ENCODE peak calls at places on chromosomes 7 and 10, in five cellular contexts. R, V, B, W and H are unnamed samples.
A peak's percentile ranks its signal among the peaks of the same experiment; 100 is the strongest.

GRCh38 chr7:105636982-105637381 is 55.7 kb upstream of the EFCAB10 start:
- DNase-seq in V (no peak), W (no peak), R (no peak), B (no peak), H (no peak)

GRCh38 chr10:44752451-44753441 is 158.4 kb upstream of the TMEM72 start:
- DNase-seq in R (peak; percentile 93), B (peak; percentile 90), V (no peak), W (no peak), H (no peak)

GRCh38 chr7:99112097-99112496 is 31.8 kb downstream of the SMURF1 start:
- DNase-seq in R (peak; percentile 27), W (no peak), B (peak; percentile 34), V (no peak), H (no peak)

GRCh38 chr10:88800152-88801125 is 2.1 kb upstream of the LIPM start:
- DNase-seq in R (peak; percentile 72), W (no peak), B (peak; percentile 8), V (no peak), H (no peak)

GRCh38 chr10:4867520-4868356 is 41.7 kb downstream of the AKR1E2 start:
- DNase-seq in R (peak; percentile 58), W (no peak), B (no peak), V (no peak), H (no peak)

GRCh38 chr7:3559178-3559765 is 258.2 kb downstream of the SDK1 start:
- DNase-seq in W (no peak), B (peak; percentile 88), V (no peak), R (peak; percentile 53), H (no peak)

GRCh38 chr10:96614515-96614914 is 27.7 kb upstream of the TM9SF3 start:
- DNase-seq in W (no peak), B (peak; percentile 95), R (peak; percentile 91), V (no peak), H (no peak)

GRCh38 chr10:34886906-34887615 is 72.0 kb upstream of the PARD3 start:
- DNase-seq in W (no peak), V (no peak), R (no peak), B (no peak), H (no peak)

GRCh38 chr7:141754939-141755338 is 9.0 kb upstream of the TAS2R3 start:
- DNase-seq in B (peak; percentile 34), W (no peak), R (peak; percentile 44), V (no peak), H (no peak)

GRCh38 chr7:134660961-134661376 is 14.3 kb downstream of the BPGM start:
- DNase-seq in W (no peak), V (no peak), R (peak; percentile 84), B (peak; percentile 56), H (no peak)

GRCh38 chr10:782751-783648 is 93.5 kb upstream of the DIP2C start:
- DNase-seq in V (peak; percentile 1), R (no peak), B (no peak), W (peak; percentile 24), H (no peak)

GRCh38 chr7:151608031-151608551 is 88.4 kb upstream of the RHEB start:
- DNase-seq in W (no peak), R (no peak), B (no peak), V (no peak), H (no peak)

GRCh38 chr10:12549297-12549696 is 199.9 kb downstream of the CAMK1D start:
- DNase-seq in R (no peak), B (no peak), V (no peak), W (no peak), H (no peak)

GRCh38 chr10:110850990-110851389 is 20.7 kb upstream of the PDCD4 start:
- DNase-seq in W (no peak), R (peak; percentile 56), B (no peak), V (no peak), H (peak; percentile 45)